ENCODE peak calls at places on chromosomes 2 and 18, in four cellular contexts. One of them, this sample, is unnamed.

GRCh38 chr2:107597507-107597906 is 229.2 kb upstream of the RGPD4 start:
- DNase-seq in Daoy: no peak
- DNase-seq in T-helper 1 cell: no peak
- DNase-seq in renal cortical epithelial cell: peak
- DNase-seq in this sample: no peak

GRCh38 chr18:966095-967036 is 61.7 kb downstream of the ADCYAP1 start:
- DNase-seq in T-helper 1 cell: no peak
- DNase-seq in renal cortical epithelial cell: no peak
- DNase-seq in Daoy: no peak
- DNase-seq in this sample: no peak

GRCh38 chr2:113116100-113116958 is 11.1 kb upstream of the IL1RN start:
- DNase-seq in renal cortical epithelial cell: peak
- DNase-seq in T-helper 1 cell: no peak
- DNase-seq in Daoy: peak
- DNase-seq in this sample: no peak

GRCh38 chr2:214410128-214410775 is 602 bp upstream of the VWC2L start:
- DNase-seq in renal cortical epithelial cell: no peak
- DNase-seq in Daoy: no peak
- DNase-seq in T-helper 1 cell: no peak
- DNase-seq in this sample: no peak

GRCh38 chr18:79545714-79546113 is 133.9 kb upstream of the CTDP1 start:
- DNase-seq in T-helper 1 cell: no peak
- DNase-seq in renal cortical epithelial cell: no peak
- DNase-seq in Daoy: no peak
- DNase-seq in this sample: no peak

GRCh38 chr18:62566199-62566598 is 43.4 kb downstream of the ZCCHC2 start:
- DNase-seq in renal cortical epithelial cell: peak
- DNase-seq in T-helper 1 cell: no peak
- DNase-seq in Daoy: no peak
- DNase-seq in this sample: peak

GRCh38 chr2:10345813-10346212 is 43.1 kb downstream of the HPCAL1 start:
- DNase-seq in T-helper 1 cell: no peak
- DNase-seq in renal cortical epithelial cell: no peak
- DNase-seq in Daoy: no peak
- DNase-seq in this sample: no peak

GRCh38 chr18:21903688-21904087 is 163.1 kb downstream of the MIB1 start:
- DNase-seq in T-helper 1 cell: no peak
- DNase-seq in Daoy: peak
- DNase-seq in renal cortical epithelial cell: no peak
- DNase-seq in this sample: no peak

GRCh38 chr2:32947484-32948143 is 861 bp downstream of the LTBP1 start:
- DNase-seq in Daoy: peak
- DNase-seq in renal cortical epithelial cell: peak
- DNase-seq in T-helper 1 cell: no peak
- DNase-seq in this sample: peak

GRCh38 chr2:215517391-215517790 is 81.5 kb upstream of the FN1 start:
- DNase-seq in T-helper 1 cell: no peak
- DNase-seq in renal cortical epithelial cell: no peak
- DNase-seq in Daoy: no peak
- DNase-seq in this sample: no peak

GRCh38 chr2:43748333-43748732 is 25.5 kb upstream of the DYNC2LI1 start:
- DNase-seq in T-helper 1 cell: no peak
- DNase-seq in renal cortical epithelial cell: no peak
- DNase-seq in Daoy: no peak
- DNase-seq in this sample: no peak

GRCh38 chr2:71550801-71551630 is 97.7 kb downstream of the DYSF start:
- DNase-seq in T-helper 1 cell: no peak
- DNase-seq in renal cortical epithelial cell: no peak
- DNase-seq in Daoy: no peak
- DNase-seq in this sample: no peak

GRCh38 chr18:28390022-28390421 is 213.1 kb upstream of the CDH2 start:
- DNase-seq in Daoy: no peak
- DNase-seq in T-helper 1 cell: no peak
- DNase-seq in renal cortical epithelial cell: no peak
- DNase-seq in this sample: no peak

GRCh38 chr2:241895732-241896641 is 26.5 kb downstream of the RTP5 start:
- DNase-seq in renal cortical epithelial cell: peak
- DNase-seq in Daoy: no peak
- DNase-seq in T-helper 1 cell: no peak
- DNase-seq in this sample: peak

GRCh38 chr2:69192176-69192945 is 179.4 kb downstream of the ANTXR1 start:
- DNase-seq in T-helper 1 cell: no peak
- DNase-seq in Daoy: no peak
- DNase-seq in renal cortical epithelial cell: no peak
- DNase-seq in this sample: no peak

GRCh38 chr2:5391361-5391760 is 300.8 kb upstream of the SOX11 start:
- DNase-seq in renal cortical epithelial cell: no peak
- DNase-seq in Daoy: no peak
- DNase-seq in T-helper 1 cell: no peak
- DNase-seq in this sample: no peak

GRCh38 chr18:31497711-31498449 is at the start of gene DSG2:
- DNase-seq in renal cortical epithelial cell: no peak
- DNase-seq in T-helper 1 cell: no peak
- DNase-seq in Daoy: peak
- DNase-seq in this sample: peak

GRCh38 chr18:76962851-76963250 is 140.5 kb downstream of the ZNF236 start:
- DNase-seq in T-helper 1 cell: no peak
- DNase-seq in renal cortical epithelial cell: no peak
- DNase-seq in Daoy: no peak
- DNase-seq in this sample: no peak

GRCh38 chr18:10041180-10041579 is 127.4 kb downstream of the VAPA start:
- DNase-seq in T-helper 1 cell: no peak
- DNase-seq in Daoy: no peak
- DNase-seq in renal cortical epithelial cell: no peak
- DNase-seq in this sample: no peak

GRCh38 chr2:146990311-146990781 is 854.5 kb upstream of the ACVR2A start:
- DNase-seq in renal cortical epithelial cell: no peak
- DNase-seq in T-helper 1 cell: no peak
- DNase-seq in Daoy: no peak
- DNase-seq in this sample: no peak

GRCh38 chr2:122543815-122544214 is 788.4 kb downstream of the TSN start:
- DNase-seq in Daoy: peak
- DNase-seq in T-helper 1 cell: no peak
- DNase-seq in renal cortical epithelial cell: peak
- DNase-seq in this sample: no peak

GRCh38 chr2:72094701-72095100 is 53.0 kb downstream of the CYP26B1 start:
- DNase-seq in Daoy: no peak
- DNase-seq in renal cortical epithelial cell: no peak
- DNase-seq in T-helper 1 cell: no peak
- DNase-seq in this sample: no peak

GRCh38 chr2:10304458-10305253 is 2.0 kb downstream of the HPCAL1 start:
- DNase-seq in renal cortical epithelial cell: no peak
- DNase-seq in Daoy: no peak
- DNase-seq in T-helper 1 cell: no peak
- DNase-seq in this sample: no peak

GRCh38 chr2:96558061-96558460 is 21.5 kb downstream of the ARID5A start:
- DNase-seq in T-helper 1 cell: no peak
- DNase-seq in Daoy: no peak
- DNase-seq in renal cortical epithelial cell: no peak
- DNase-seq in this sample: no peak

GRCh38 chr2:40367032-40367431 is 84.9 kb downstream of the SLC8A1 start:
- DNase-seq in T-helper 1 cell: no peak
- DNase-seq in renal cortical epithelial cell: no peak
- DNase-seq in Daoy: no peak
- DNase-seq in this sample: no peak

GRCh38 chr2:190714958-190715357 is 66.1 kb downstream of the NAB1 start:
- DNase-seq in Daoy: no peak
- DNase-seq in renal cortical epithelial cell: no peak
- DNase-seq in T-helper 1 cell: no peak
- DNase-seq in this sample: no peak

GRCh38 chr18:36578871-36579270 is 249.9 kb downstream of the TPGS2 start:
- DNase-seq in renal cortical epithelial cell: no peak
- DNase-seq in T-helper 1 cell: no peak
- DNase-seq in Daoy: no peak
- DNase-seq in this sample: no peak

GRCh38 chr2:145638675-145639074 is 1118.8 kb upstream of the ZEB2 start:
- DNase-seq in Daoy: no peak
- DNase-seq in T-helper 1 cell: no peak
- DNase-seq in renal cortical epithelial cell: no peak
- DNase-seq in this sample: no peak

GRCh38 chr2:38494394-38494793 is 108.3 kb downstream of the HNRNPLL start:
- DNase-seq in T-helper 1 cell: no peak
- DNase-seq in Daoy: no peak
- DNase-seq in renal cortical epithelial cell: no peak
- DNase-seq in this sample: no peak

GRCh38 chr2:168243061-168243460 is 4.3 kb downstream of the STK39 start:
- DNase-seq in renal cortical epithelial cell: no peak
- DNase-seq in Daoy: no peak
- DNase-seq in T-helper 1 cell: no peak
- DNase-seq in this sample: no peak

GRCh38 chr2:153416071-153416470 is 62.5 kb downstream of the RPRM start:
- DNase-seq in T-helper 1 cell: no peak
- DNase-seq in renal cortical epithelial cell: peak
- DNase-seq in Daoy: no peak
- DNase-seq in this sample: no peak

GRCh38 chr18:53416985-53417384 is 807.5 kb downstream of the MBD2 start:
- DNase-seq in T-helper 1 cell: no peak
- DNase-seq in Daoy: no peak
- DNase-seq in renal cortical epithelial cell: no peak
- DNase-seq in this sample: no peak

This sample was measured in Caki2.